ENCODE peak calls at places on chromosomes 2 and 18, in four cellular contexts. O is colonic mucosa, P is suprapubic skin, U is tibial nerve. V is an unnamed sample.

GRCh38 chr2:96861074-96861473 is 3.3 kb upstream of the ANKRD39 start:
- DNase-seq in U (no peak), P (peak; percentile 64), O (no peak), V (no peak)

GRCh38 chr2:161246301-161246700 is 61.9 kb upstream of the PSMD14 start:
- DNase-seq in P (no peak), O (no peak), U (no peak), V (no peak)

GRCh38 chr2:23312996-23313606 is 71.9 kb upstream of the KLHL29 start:
- DNase-seq in P (no peak), U (no peak), O (no peak), V (no peak)

GRCh38 chr18:37452697-37453385 is 112.8 kb downstream of the CELF4 start:
- DNase-seq in U (no peak), P (no peak), O (no peak), V (no peak)

GRCh38 chr2:9422321-9423099 is 818 bp downstream of the ITGB1BP1 start:
- DNase-seq in P (peak; percentile 74), O (peak; percentile 70), U (no peak), V (peak; percentile 34)

GRCh38 chr2:143132360-143132759 is 3.1 kb downstream of the ARHGAP15 start:
- DNase-seq in O (no peak), P (no peak), U (no peak), V (no peak)

GRCh38 chr2:45069711-45070664 is 60.7 kb upstream of the SIX2 start:
- DNase-seq in O (no peak), U (no peak), P (peak; percentile 5), V (no peak)

GRCh38 chr18:77113361-77114069 is 19.1 kb downstream of the MBP start:
- DNase-seq in P (peak; percentile 55), O (no peak), U (no peak), V (no peak)

GRCh38 chr18:79950440-79951341 is 762 bp downstream of the SLC66A2 start:
- DNase-seq in P (peak; percentile 73), O (peak; percentile 56), U (no peak), V (peak; percentile 50)

GRCh38 chr2:21263622-21264021 is 139.9 kb downstream of the TDRD15 start:
- DNase-seq in U (no peak), P (no peak), O (no peak), V (no peak)
- H3K27ac ChIP-seq in U (no peak overlapping the region), P (no peak overlapping the region), O (no peak overlapping the region), V (no peak overlapping the region)

DNA sequence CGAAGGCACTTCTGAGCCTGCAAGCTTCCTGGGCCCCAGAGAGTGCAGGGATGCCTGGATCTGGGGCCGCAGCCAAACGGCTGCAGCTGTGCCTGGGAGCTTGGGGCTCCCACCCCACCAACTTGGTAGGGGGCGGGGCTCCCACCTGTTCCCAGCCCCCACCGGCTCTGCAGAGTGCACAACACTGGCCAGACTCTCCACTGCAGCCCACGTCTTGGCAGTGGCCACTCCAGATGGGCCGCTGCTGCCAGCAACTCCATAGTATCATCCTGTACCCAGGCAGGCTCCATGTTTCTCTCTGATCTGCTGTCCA is 9.9 kb downstream of the DYSF start:
- DNase-seq in P (no peak), O (no peak), U (no peak), V (no peak)
- H3K4me1 ChIP-seq in P (peaks cover 22% of the 10 kb centered on the region), O (peaks cover 3% of the 10 kb centered on the region), U (peaks cover 24% of the 10 kb centered on the region), V (peaks cover 70% of the 10 kb centered on the region)

GRCh38 chr2:189552991-189553404 is 27.6 kb downstream of the SLC40A1 start:
- DNase-seq in P (no peak), O (no peak), U (no peak), V (no peak)

GRCh38 chr2:189551808-189552207 is 28.8 kb downstream of the SLC40A1 start:
- DNase-seq in U (no peak), O (no peak), P (no peak), V (no peak)

GRCh38 chr2:189553689-189554088 is 26.9 kb downstream of the SLC40A1 start:
- DNase-seq in O (no peak), P (no peak), U (no peak), V (no peak)

GRCh38 chr2:189555243-189555642 is 25.3 kb downstream of the SLC40A1 start:
- DNase-seq in U (no peak), P (no peak), O (no peak), V (no peak)

DNA sequence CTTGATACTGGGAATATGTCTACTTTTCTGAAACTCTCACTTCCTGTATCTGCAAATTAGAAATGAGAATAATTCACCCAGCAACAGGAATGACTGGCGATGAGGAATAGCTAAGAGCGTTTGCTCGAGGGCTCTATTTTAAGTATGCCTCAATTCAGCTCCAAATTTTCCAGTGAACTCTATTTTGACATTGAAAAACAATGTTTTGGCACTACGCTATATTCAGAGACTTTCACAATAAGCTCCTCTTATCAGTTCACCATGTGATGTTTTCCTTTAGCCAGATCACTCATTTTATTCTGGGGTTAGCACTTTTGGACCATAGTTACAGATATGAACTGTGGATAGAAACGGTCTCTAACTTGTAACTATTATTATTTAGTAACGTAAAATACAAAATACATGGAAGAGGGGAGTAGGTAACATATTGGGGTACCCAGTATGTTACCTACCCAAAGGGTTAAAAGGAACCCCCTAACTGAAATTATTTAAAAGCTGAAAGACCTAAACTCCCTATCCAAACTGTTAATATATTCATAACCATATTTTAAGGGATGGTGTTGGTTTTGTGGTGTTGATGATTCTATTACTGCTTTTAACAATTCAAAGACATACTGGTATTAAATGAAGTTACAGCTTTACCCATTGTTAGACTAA is 28.1 kb downstream of the SLC40A1 start:
- DNase-seq in P (no peak), U (no peak), O (no peak), V (no peak)
- H3K27ac ChIP-seq in P (no peak overlapping the region), U (no peak overlapping the region), O (no peak overlapping the region), V (peak overlapping the region; percentile 38)

DNA sequence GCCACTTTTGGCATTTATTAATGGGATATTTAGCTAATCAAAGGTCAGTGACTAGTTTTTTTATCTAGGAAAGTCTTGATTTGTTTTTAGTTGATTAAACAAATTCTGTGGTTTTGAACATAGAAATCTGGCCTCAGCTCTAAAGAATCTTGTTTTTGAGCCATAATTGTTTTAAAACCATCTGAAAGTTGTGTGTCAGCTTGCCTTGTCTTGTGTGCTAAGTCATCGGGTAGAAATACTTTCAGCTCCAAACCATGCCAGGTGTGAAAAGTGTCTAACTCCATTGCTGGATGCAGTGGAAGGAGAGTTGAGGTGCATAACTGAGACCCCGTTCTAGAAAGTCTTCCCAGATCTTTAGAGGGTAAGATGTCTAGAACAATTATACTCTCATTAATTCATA is 22.7 kb downstream of the FARP2 start:
- DNase-seq in O (no peak), P (no peak), U (no peak), V (no peak)
- H3K4me1 ChIP-seq in O (peaks cover 10% of the 10 kb centered on the region), P (peaks cover 44% of the 10 kb centered on the region), U (peaks cover 51% of the 10 kb centered on the region), V (peaks cover 20% of the 10 kb centered on the region)

DNA sequence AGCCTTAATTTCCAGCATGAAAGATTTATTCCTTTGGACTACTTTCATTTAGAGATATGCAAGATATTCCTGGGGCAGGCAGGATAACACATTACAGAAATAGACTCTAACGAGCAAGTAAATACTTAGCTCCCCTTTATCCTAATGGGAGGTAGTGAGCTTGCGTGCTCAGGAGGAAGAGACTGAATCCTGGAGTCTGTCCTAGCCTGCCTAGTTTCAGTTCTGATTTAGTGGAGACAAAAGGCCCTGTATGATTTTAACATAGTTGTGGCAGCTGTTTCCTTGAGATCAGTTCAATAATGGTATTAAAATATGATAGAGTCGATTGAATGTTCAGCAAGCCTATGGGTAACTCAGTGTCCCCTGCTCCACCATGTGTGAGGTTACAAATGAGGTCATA is 109.5 kb downstream of the FMNL2 start:
- DNase-seq in U (no peak), P (no peak), O (no peak), V (no peak)
- H3K27ac ChIP-seq in U (no peak overlapping the region), P (no peak overlapping the region), O (no peak overlapping the region), V (no peak overlapping the region)

GRCh38 chr2:74846481-74846880 is 12.6 kb downstream of the HK2 start:
- DNase-seq in U (no peak), O (no peak), P (no peak), V (no peak)

GRCh38 chr2:74849228-74849892 is 15.4 kb downstream of the HK2 start:
- DNase-seq in P (no peak), O (peak; percentile 70), U (no peak), V (peak; percentile 32)

GRCh38 chr2:74845991-74846390 is 12.1 kb downstream of the HK2 start:
- DNase-seq in P (no peak), U (no peak), O (no peak), V (no peak)

GRCh38 chr2:74845217-74845751 is 11.4 kb downstream of the HK2 start:
- DNase-seq in O (peak; percentile 90), P (peak; percentile 90), U (peak; percentile 32), V (peak; percentile 68)

GRCh38 chr2:74847075-74847858 is 13.3 kb downstream of the HK2 start:
- DNase-seq in P (no peak), U (no peak), O (no peak), V (no peak)
- H3K4me1 ChIP-seq in P (peaks cover 79% of the 10 kb centered on the region), U (peaks cover 32% of the 10 kb centered on the region), O (peaks cover 57% of the 10 kb centered on the region), V (peaks cover 27% of the 10 kb centered on the region)

GRCh38 chr2:101717041-101717817 is 19.7 kb downstream of the MAP4K4 start:
- DNase-seq in U (no peak), P (no peak), O (no peak), V (no peak)
- H3K27ac ChIP-seq in U (no peak overlapping the region), P (no peak overlapping the region), O (no peak overlapping the region), V (no peak overlapping the region)

GRCh38 chr18:70292628-70293027 is 3.8 kb downstream of the SOCS6 start:
- DNase-seq in U (no peak), P (no peak), O (peak; percentile 62), V (no peak)
- H3K4me1 ChIP-seq in U (peaks cover 73% of the 10 kb centered on the region), P (peaks cover 68% of the 10 kb centered on the region), O (peaks cover 19% of the 10 kb centered on the region), V (peaks cover 47% of the 10 kb centered on the region)